ENCODE peak calls at places on chromosome 2, in eight cellular contexts. D is foreskin keratinocyte; E is cardiac septum; M is activated T-cell treated with anti-CD3 and anti-CD28 coated beads, Interleukin-2, amount 50 U/mL, for 4 hours; S is T-helper 2 cell; I is GDM1; B is KBM-7; O is naive thymus-derived CD8-positive, alpha-beta T cell. Y is an unnamed sample.

GRCh38 chr2:29006092-29006985 is 25.2 kb downstream of the TOGARAM2 start:
- DNase-seq in D (no peak), M (no peak), E (no peak), S (no peak), B (no peak), I (no peak), O (no peak), Y (no peak)

GRCh38 chr2:140880573-140880972 is 1250.2 kb downstream of the LRP1B start:
- DNase-seq in O (no peak), I (no peak), B (no peak), S (no peak), E (no peak), D (no peak), M (no peak), Y (no peak)

GRCh38 chr2:240463866-240464481 is 28.5 kb downstream of the GPC1 start:
- DNase-seq in E (peak), M (peak), I (no peak), B (no peak), D (no peak), S (no peak), O (no peak), Y (no peak)

GRCh38 chr2:172172513-172173217 is 70.0 kb upstream of the DLX2 start:
- DNase-seq in E (peak), S (peak), O (peak), I (peak), M (peak), B (peak), D (peak), Y (no peak)

GRCh38 chr2:79887747-79888374 is 375.0 kb downstream of the CTNNA2 start:
- DNase-seq in M (no peak), O (peak), E (no peak), D (peak), S (peak), I (peak), B (peak), Y (peak)

GRCh38 chr2:170928036-170928823 is 823 bp upstream of the GORASP2 start:
- DNase-seq in D (peak), I (no peak), B (peak), S (no peak), O (peak), E (no peak), M (no peak), Y (peak)

GRCh38 chr2:128350736-128351135 is 32.1 kb upstream of the HS6ST1 start:
- DNase-seq in B (no peak), D (no peak), O (no peak), E (no peak), M (no peak), I (no peak), S (no peak), Y (no peak)

GRCh38 chr2:171160119-171160629 is 519 bp downstream of the TLK1 start:
- DNase-seq in M (peak), I (no peak), E (peak), O (peak), D (peak), S (peak), B (no peak), Y (peak)

GRCh38 chr2:128311755-128312341 is 6.8 kb downstream of the HS6ST1 start:
- DNase-seq in O (no peak), D (no peak), M (peak), B (no peak), E (no peak), S (no peak), I (no peak), Y (no peak)

GRCh38 chr2:45984896-45985488 is 312.2 kb upstream of the EPAS1 start:
- DNase-seq in S (no peak), B (no peak), M (no peak), E (peak), I (no peak), D (no peak), O (no peak), Y (no peak)

GRCh38 chr2:207926133-207927076 is 98.9 kb downstream of the PLEKHM3 start:
- DNase-seq in E (no peak), S (no peak), M (no peak), O (no peak), B (no peak), I (no peak), D (no peak), Y (no peak)

GRCh38 chr2:229695971-229696370 is 18.4 kb downstream of the DNER start:
- DNase-seq in B (no peak), E (no peak), S (no peak), O (no peak), M (no peak), D (no peak), I (no peak), Y (no peak)

GRCh38 chr2:45607701-45608100 is 3.4 kb downstream of the SRBD1 start:
- DNase-seq in S (no peak), M (no peak), D (peak), O (no peak), B (peak), I (no peak), E (no peak), Y (no peak)

GRCh38 chr2:74250189-74250631 is 51.8 kb downstream of the MTHFD2 start:
- DNase-seq in S (peak), I (no peak), O (peak), E (no peak), B (peak), M (peak), D (peak), Y (peak)

GRCh38 chr2:235328991-235329390 is 164.9 kb upstream of the AGAP1 start:
- DNase-seq in M (no peak), S (no peak), D (no peak), O (no peak), I (no peak), E (no peak), B (no peak), Y (no peak)

GRCh38 chr2:206981739-206982336 is 42.5 kb downstream of the CPO start:
- DNase-seq in O (peak), S (peak), D (peak), B (peak), E (peak), M (peak), I (peak), Y (peak)

GRCh38 chr2:224671731-224672130 is 44.4 kb downstream of the CCDC195 start:
- DNase-seq in O (no peak), I (no peak), B (no peak), D (no peak), S (no peak), M (no peak), E (no peak), Y (no peak)

GRCh38 chr2:5057895-5058294 is 634.3 kb upstream of the SOX11 start:
- DNase-seq in M (no peak), I (no peak), D (no peak), B (no peak), S (no peak), E (no peak), O (no peak), Y (no peak)

GRCh38 chr2:29459445-29460179 is 344.4 kb downstream of the CLIP4 start:
- DNase-seq in I (no peak), O (no peak), D (peak), S (no peak), B (no peak), E (no peak), M (no peak), Y (no peak)

Y was measured in Karpas-422.